ENCODE peak calls at places on chromosomes 11 and 22, in four cellular contexts. R, B, K and C are unnamed samples.

GRCh38 chr11:65425105-65425970 is 2.7 kb downstream of the NEAT1 start:
- DNase-seq in R (no peak), B (no peak), K (no peak), C (no peak)

GRCh38 chr11:128328955-128329551 is 258.3 kb downstream of the ETS1 start:
- DNase-seq in R (no peak), B (no peak), K (no peak), C (no peak)

GRCh38 chr11:69821511-69822040 is 2.4 kb upstream of the FGF3 start:
- DNase-seq in R (no peak), B (no peak), K (no peak), C (no peak)

GRCh38 chr11:104570088-104570701 is 328.1 kb downstream of the CASP12 start:
- DNase-seq in R (no peak), B (no peak), K (no peak), C (no peak)

GRCh38 chr11:65927904-65928397 is 8.7 kb downstream of the DRAP1 start:
- DNase-seq in R (peak), B (no peak), K (no peak), C (no peak)

GRCh38 chr11:134252539-134253188 is 488 bp downstream of the THYN1 start:
- DNase-seq in R (no peak), B (peak), K (no peak), C (no peak)

GRCh38 chr22:46542011-46542985 is 4.9 kb upstream of the CELSR1 start:
- DNase-seq in R (peak), B (peak), K (peak), C (no peak)

GRCh38 chr11:67071420-67072284 is 15.0 kb downstream of the RHOD start:
- DNase-seq in R (no peak), B (peak), K (peak), C (peak)

GRCh38 chr22:39215430-39216142 is 29.2 kb downstream of the PDGFB start:
- DNase-seq in R (no peak), B (no peak), K (no peak), C (peak)

GRCh38 chr11:121669422-121669821 is 216.7 kb upstream of the SORL1-AS1 start:
- DNase-seq in R (no peak), B (no peak), K (no peak), C (no peak)

GRCh38 chr11:45771194-45771941 is 33.6 kb upstream of the SLC35C1 start:
- DNase-seq in R (no peak), B (peak), K (peak), C (no peak)

GRCh38 chr11:78040691-78041379 is 17.8 kb upstream of the KCTD14 start:
- DNase-seq in R (no peak), B (no peak), K (no peak), C (no peak)

GRCh38 chr11:127133061-127133460 is 132.5 kb upstream of the KIRREL3 start:
- DNase-seq in R (no peak), B (no peak), K (no peak), C (no peak)

GRCh38 chr22:32636884-32637283 is 162.3 kb downstream of the FBXO7 start:
- DNase-seq in R (no peak), B (no peak), K (no peak), C (no peak)
- TF ChIP-seq TCF12 in R (no peak), B (no peak), K (no peak), C (no peak)

DNA sequence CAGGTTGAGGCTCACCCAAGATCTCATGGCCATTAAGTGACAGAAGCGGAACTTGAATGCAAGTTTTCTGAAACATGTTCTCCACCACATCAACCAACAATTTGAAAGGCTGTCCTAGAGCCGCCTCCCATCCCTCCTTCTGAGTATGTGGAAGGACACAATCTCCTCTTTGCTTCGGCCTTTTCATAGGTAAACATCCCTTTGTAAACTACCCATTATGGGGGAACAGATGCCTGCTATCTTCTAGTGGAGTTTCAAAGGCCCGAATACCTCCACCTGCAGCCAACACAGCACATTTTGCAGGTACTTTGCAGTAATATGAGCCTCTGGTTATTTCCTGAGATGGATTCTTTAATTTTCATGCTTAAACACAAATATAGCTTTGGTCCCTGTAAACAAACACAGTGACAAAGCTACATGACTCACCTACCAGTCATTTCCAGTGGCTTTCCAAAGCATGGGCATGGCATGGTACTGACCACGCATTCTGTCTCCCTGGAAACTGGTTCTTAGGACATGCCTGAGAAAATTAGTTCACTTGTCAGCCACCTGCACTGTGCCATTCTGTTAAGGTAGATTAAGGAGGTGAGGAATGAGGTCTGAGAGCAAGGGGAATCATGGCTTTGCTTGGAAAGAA is 60.1 kb downstream of the EHF start:
- DNase-seq in R (no peak), B (no peak), K (peak), C (peak)
- TF ChIP-seq TCF12 in R (no peak), B (no peak), K (no peak), C (no peak)

GRCh38 chr11:86559311-86559945 is 113.0 kb downstream of the ME3 start:
- DNase-seq in R (no peak), B (no peak), K (no peak), C (no peak)
- TF ChIP-seq TCF12 in R (no peak), B (no peak), K (no peak), C (no peak)

GRCh38 chr11:130782361-130783221 is 133.7 kb downstream of the SNX19 start:
- DNase-seq in R (no peak), B (no peak), K (no peak), C (peak)

GRCh38 chr11:130786586-130786985 is 129.7 kb downstream of the SNX19 start:
- DNase-seq in R (no peak), B (no peak), K (no peak), C (no peak)

GRCh38 chr11:130783322-130783721 is 133.0 kb downstream of the SNX19 start:
- DNase-seq in R (no peak), B (no peak), K (no peak), C (no peak)

GRCh38 chr11:130786987-130787688 is 129.1 kb downstream of the SNX19 start:
- DNase-seq in R (no peak), B (no peak), K (no peak), C (no peak)

DNA sequence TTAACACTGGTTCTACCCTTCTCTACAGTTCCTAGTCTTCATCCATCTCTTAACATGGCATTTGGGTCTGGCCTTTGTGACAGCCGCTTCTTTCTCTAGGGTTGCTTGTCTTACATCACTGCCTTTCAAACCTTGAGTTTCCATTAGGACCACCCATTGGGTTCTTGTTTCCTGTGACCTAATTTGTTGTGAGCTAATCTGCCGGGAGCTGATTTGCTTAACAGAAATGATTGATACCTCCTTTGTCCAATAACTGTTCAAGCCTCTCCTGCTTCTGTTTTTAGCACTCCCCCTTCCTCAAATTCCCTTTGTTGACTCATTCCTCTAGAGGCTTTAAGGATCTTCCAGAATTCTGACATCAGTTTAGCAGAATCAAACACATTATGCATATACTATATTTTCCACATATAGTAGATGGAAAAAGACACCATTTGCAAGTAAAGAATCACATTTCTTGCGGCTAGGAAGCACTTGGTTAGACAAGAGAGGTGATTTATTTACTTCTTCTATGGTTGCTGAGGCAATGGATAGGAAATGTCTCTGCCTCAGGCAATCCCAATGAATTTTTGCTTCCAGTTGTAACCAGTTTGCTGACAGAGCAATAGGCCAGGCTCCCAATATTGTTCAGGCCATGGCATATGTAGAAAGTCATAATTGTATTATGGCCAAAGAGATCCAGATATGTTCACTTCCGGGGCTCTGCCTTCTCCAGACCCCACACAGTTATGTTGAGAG is 130.7 kb downstream of the SNX19 start:
- DNase-seq in R (no peak), B (no peak), K (no peak), C (no peak)
- TF ChIP-seq TCF12 in R (no peak), B (no peak), K (no peak), C (no peak)

GRCh38 chr22:30424471-30425326 is 869 bp upstream of the MTFP1 start:
- DNase-seq in R (no peak), B (no peak), K (no peak), C (peak)

GRCh38 chr22:30421695-30422480 is 3.7 kb upstream of the MTFP1 start:
- DNase-seq in R (no peak), B (no peak), K (peak), C (no peak)

GRCh38 chr22:30423296-30423958 is 2.1 kb upstream of the MTFP1 start:
- DNase-seq in R (no peak), B (no peak), K (no peak), C (no peak)

GRCh38 chr22:30423959-30424380 is 1.6 kb upstream of the MTFP1 start:
- DNase-seq in R (peak), B (peak), K (peak), C (peak)

DNA sequence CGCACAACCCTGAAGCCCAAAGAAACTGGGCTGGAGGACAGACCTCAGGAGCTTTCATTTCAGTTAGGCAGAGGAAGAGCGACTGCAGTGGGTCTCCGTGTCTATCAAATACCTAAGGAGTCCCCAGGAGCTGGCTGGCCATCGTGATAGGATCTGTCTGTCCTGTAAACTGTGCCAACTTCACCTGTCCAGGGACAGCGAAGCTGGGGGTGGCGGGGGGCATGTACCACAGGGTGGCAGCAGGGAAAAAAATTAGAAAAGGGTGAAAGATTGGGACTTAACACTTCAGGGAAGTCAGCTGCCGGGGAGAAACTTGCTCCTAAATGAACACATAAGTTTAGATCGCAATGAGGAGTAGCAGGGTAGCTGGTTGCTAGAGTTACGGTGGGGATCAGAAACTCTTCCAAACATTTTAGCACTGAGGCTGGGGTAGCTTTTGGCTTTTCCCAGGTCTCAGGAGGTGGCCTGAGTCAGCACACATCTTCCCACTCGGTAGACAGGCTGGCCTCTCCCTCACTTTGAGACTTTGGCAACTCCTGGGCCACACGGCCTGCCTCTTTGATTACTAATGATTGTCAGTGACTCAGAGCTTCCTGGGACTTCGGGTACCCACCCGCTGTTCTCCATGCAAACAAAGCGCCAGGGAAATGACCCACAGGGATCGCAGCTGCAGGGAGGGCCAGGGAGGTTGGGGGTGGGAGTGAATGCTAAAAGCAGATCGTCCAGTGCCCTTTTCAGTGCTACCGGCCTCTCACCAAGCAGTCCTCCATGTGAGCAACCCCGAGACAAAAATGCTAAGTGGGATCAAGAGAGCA is 2.9 kb upstream of the MTFP1 start:
- DNase-seq in R (no peak), B (no peak), K (peak), C (peak)
- TF ChIP-seq TCF12 in R (no peak), B (peak), K (no peak), C (no peak)

DNA sequence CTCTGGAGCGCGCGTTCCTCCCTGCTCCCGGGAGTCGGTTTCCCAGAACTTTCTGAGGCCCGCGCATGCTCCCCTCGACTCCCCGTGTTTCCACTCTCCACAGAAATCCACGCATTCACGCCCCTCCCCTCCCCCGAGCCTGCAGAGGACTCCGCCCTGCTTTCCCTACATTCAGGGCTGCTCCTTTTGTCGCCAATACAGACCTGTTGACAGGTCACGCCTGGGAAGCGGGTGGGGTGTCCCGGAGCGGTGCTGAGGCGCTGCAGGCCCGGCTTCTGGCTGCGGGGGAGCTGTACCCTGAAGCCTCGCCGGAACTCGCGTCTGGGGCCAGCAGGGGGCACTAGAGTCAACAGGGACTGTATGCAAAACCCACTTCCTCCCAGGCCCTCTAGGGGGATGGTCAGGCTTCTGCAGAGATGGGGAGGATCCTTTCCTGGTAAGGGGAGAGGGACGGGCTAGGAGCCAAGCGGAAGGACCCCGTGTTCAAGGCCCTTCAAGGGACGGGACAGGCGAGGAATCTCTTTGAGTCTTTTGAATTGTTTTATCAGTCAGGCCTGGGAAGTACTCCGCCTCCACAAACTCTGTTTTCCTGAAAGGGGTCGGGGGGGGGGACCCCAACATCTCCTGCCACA is at the start of gene PRAME:
- DNase-seq in R (peak), B (peak), K (peak), C (peak)
- TF ChIP-seq TCF12 in R (no peak), B (peak), K (no peak), C (no peak)

DNA sequence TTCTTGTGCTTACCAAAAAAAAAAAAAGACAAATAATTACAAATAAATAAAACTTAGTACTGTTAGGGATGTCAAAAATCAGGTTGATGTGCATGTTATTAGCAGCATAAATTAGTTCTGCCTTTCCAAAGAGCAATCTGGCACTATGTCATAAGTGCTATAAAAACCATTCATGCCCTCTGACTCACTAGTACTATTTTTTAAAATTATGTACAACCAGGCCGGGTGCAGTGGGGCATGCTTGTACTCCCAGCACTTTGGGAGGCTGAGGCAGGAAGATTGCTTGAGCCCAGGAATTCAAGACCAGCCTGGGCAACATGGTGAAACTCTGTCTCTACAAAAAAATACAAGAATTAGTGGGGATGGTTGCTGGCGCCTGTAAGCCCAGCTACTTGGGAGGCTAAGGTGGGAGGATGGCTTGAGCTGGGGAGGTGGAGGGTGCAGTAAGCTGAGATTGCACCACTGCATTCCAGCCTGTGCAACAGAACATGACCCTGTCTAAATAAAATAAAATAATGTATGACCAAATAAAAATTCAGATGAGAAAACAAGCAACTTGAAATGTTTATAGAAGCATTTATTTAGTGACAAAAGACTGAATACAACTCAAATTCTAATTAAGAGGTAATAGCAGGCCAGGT is 25.3 kb downstream of the UEVLD start:
- DNase-seq in R (no peak), B (no peak), K (no peak), C (no peak)
- TF ChIP-seq TCF12 in R (no peak), B (no peak), K (no peak), C (no peak)